ENCODE peak calls at places on chromosome 11, in ten cellular contexts. One of them, this sample, is unnamed.

GRCh38 chr11:112511906-112512305 is 251.2 kb upstream of the PLET1 start:
- DNase-seq in CD8-positive, alpha-beta T cell: no peak
- DNase-seq in Right ventricle myocardium inferior: no peak
- DNase-seq in 8988T: no peak
- DNase-seq in activated CD4-positive, alpha-beta T cell treated with anti-CD3 and anti-CD28 coated beads for 24 hours: no peak
- DNase-seq in KBM-7: no peak
- DNase-seq in neuronal stem cell: no peak
- DNase-seq in pancreas: no peak
- DNase-seq in T1000: no peak
- DNase-seq in kidney: no peak
- DNase-seq in this sample: no peak

GRCh38 chr11:112289588-112290461 is 29.2 kb upstream of the PLET1 start:
- DNase-seq in CD8-positive, alpha-beta T cell: peak; percentile 86
- DNase-seq in Right ventricle myocardium inferior: peak; percentile 94
- DNase-seq in 8988T: peak; percentile 93
- DNase-seq in activated CD4-positive, alpha-beta T cell treated with anti-CD3 and anti-CD28 coated beads for 24 hours: peak; percentile 79
- DNase-seq in KBM-7: peak; percentile 68
- DNase-seq in neuronal stem cell: peak; percentile 53
- DNase-seq in pancreas: peak; percentile 87
- DNase-seq in T1000: peak; percentile 46
- DNase-seq in kidney: peak; percentile 92
- DNase-seq in this sample: peak; percentile 38

GRCh38 chr11:130050272-130050671 is 19.4 kb upstream of the APLP2 start:
- DNase-seq in CD8-positive, alpha-beta T cell: no peak
- DNase-seq in Right ventricle myocardium inferior: no peak
- DNase-seq in 8988T: no peak
- DNase-seq in activated CD4-positive, alpha-beta T cell treated with anti-CD3 and anti-CD28 coated beads for 24 hours: no peak
- DNase-seq in KBM-7: no peak
- DNase-seq in neuronal stem cell: no peak
- DNase-seq in pancreas: no peak
- DNase-seq in T1000: no peak
- DNase-seq in kidney: no peak
- DNase-seq in this sample: no peak

GRCh38 chr11:368414-369335 is 624 bp upstream of the B4GALNT4 start:
- DNase-seq in CD8-positive, alpha-beta T cell: no peak
- DNase-seq in Right ventricle myocardium inferior: peak; percentile 55
- DNase-seq in 8988T: peak; percentile 93
- DNase-seq in activated CD4-positive, alpha-beta T cell treated with anti-CD3 and anti-CD28 coated beads for 24 hours: no peak
- DNase-seq in KBM-7: no peak
- DNase-seq in neuronal stem cell: peak; percentile 32
- DNase-seq in pancreas: peak; percentile 78
- DNase-seq in T1000: no peak
- DNase-seq in kidney: peak; percentile 81
- DNase-seq in this sample: no peak

GRCh38 chr11:87597696-87598095 is 560.0 kb downstream of the TMEM135 start:
- DNase-seq in CD8-positive, alpha-beta T cell: no peak
- DNase-seq in Right ventricle myocardium inferior: no peak
- DNase-seq in 8988T: no peak
- DNase-seq in activated CD4-positive, alpha-beta T cell treated with anti-CD3 and anti-CD28 coated beads for 24 hours: no peak
- DNase-seq in KBM-7: no peak
- DNase-seq in neuronal stem cell: no peak
- DNase-seq in pancreas: no peak
- DNase-seq in T1000: no peak
- DNase-seq in kidney: no peak
- DNase-seq in this sample: no peak

GRCh38 chr11:2464451-2465165 is 19.8 kb downstream of the KCNQ1 start:
- DNase-seq in CD8-positive, alpha-beta T cell: no peak
- DNase-seq in Right ventricle myocardium inferior: no peak
- DNase-seq in 8988T: no peak
- DNase-seq in activated CD4-positive, alpha-beta T cell treated with anti-CD3 and anti-CD28 coated beads for 24 hours: no peak
- DNase-seq in KBM-7: no peak
- DNase-seq in neuronal stem cell: no peak
- DNase-seq in pancreas: peak; percentile 55
- DNase-seq in T1000: no peak
- DNase-seq in kidney: no peak
- DNase-seq in this sample: no peak

GRCh38 chr11:19466314-19466713 is 225.6 kb upstream of the E2F8 start:
- DNase-seq in CD8-positive, alpha-beta T cell: no peak
- DNase-seq in Right ventricle myocardium inferior: no peak
- DNase-seq in 8988T: no peak
- DNase-seq in activated CD4-positive, alpha-beta T cell treated with anti-CD3 and anti-CD28 coated beads for 24 hours: no peak
- DNase-seq in KBM-7: no peak
- DNase-seq in neuronal stem cell: no peak
- DNase-seq in pancreas: no peak
- DNase-seq in T1000: no peak
- DNase-seq in kidney: no peak
- DNase-seq in this sample: no peak

GRCh38 chr11:111957663-111958415 is 20.7 kb downstream of the DIXDC1 start:
- DNase-seq in CD8-positive, alpha-beta T cell: no peak
- DNase-seq in Right ventricle myocardium inferior: no peak
- DNase-seq in 8988T: no peak
- DNase-seq in activated CD4-positive, alpha-beta T cell treated with anti-CD3 and anti-CD28 coated beads for 24 hours: no peak
- DNase-seq in KBM-7: no peak
- DNase-seq in neuronal stem cell: no peak
- DNase-seq in pancreas: no peak
- DNase-seq in T1000: no peak
- DNase-seq in kidney: peak; percentile 68
- DNase-seq in this sample: no peak